ENCODE peak calls at places on chromosomes 13 and 19, in ten cellular contexts. One of them, this sample, is unnamed.

GRCh38 chr13:66635526-66635925 is 594.6 kb downstream of the PCDH9 start:
- DNase-seq in neural crest cell: no peak
- DNase-seq in C1 segment of cervical spinal cord: no peak
- DNase-seq in stimulated activated CD8-positive, alpha-beta memory T cell treated with anti-CD3 and anti-CD28 coated beads, Interleukin-15, amount 100 ng/mL, for 4 hours: no peak
- DNase-seq in CD8-positive, alpha-beta memory T cell: no peak
- DNase-seq in stimulated activated naive B cell treated with anti-CD40 and anti-IgM and Interleukin-4, amounts not matched to agents 10 μg/mL and 1 μg/mL and 100 μg/mL, for 72 hours: no peak
- DNase-seq in DMS53: no peak
- DNase-seq in activated naive CD4-positive, alpha-beta T cell treated with anti-CD3 and anti-CD28 coated beads for 36 hours: no peak
- DNase-seq in stimulated activated naive CD8-positive, alpha-beta T cell treated with anti-CD3 and anti-CD28 coated beads, Interleukin-15, Interleukin-2, amounts not matched to agents 100 U/mL and 50 U/mL, for 24 hours: no peak
- DNase-seq in T-helper 17 cell: no peak
- DNase-seq in this sample: no peak

GRCh38 chr19:1608414-1609391 is 3.4 kb upstream of the UQCR11 start:
- DNase-seq in stimulated activated naive CD8-positive, alpha-beta T cell treated with anti-CD3 and anti-CD28 coated beads, Interleukin-15, Interleukin-2, amounts not matched to agents 100 U/mL and 50 U/mL, for 24 hours: no peak
- DNase-seq in neural crest cell: no peak
- DNase-seq in C1 segment of cervical spinal cord: no peak
- DNase-seq in activated naive CD4-positive, alpha-beta T cell treated with anti-CD3 and anti-CD28 coated beads for 36 hours: peak; percentile 39
- DNase-seq in T-helper 17 cell: no peak
- DNase-seq in CD8-positive, alpha-beta memory T cell: peak; percentile 60
- DNase-seq in stimulated activated CD8-positive, alpha-beta memory T cell treated with anti-CD3 and anti-CD28 coated beads, Interleukin-15, amount 100 ng/mL, for 4 hours: no peak
- DNase-seq in stimulated activated naive B cell treated with anti-CD40 and anti-IgM and Interleukin-4, amounts not matched to agents 10 μg/mL and 1 μg/mL and 100 μg/mL, for 72 hours: no peak
- DNase-seq in DMS53: peak; percentile 34
- DNase-seq in this sample: no peak

GRCh38 chr13:42219870-42220269 is 52.1 kb upstream of the AKAP11 start:
- DNase-seq in stimulated activated CD8-positive, alpha-beta memory T cell treated with anti-CD3 and anti-CD28 coated beads, Interleukin-15, amount 100 ng/mL, for 4 hours: no peak
- DNase-seq in stimulated activated naive B cell treated with anti-CD40 and anti-IgM and Interleukin-4, amounts not matched to agents 10 μg/mL and 1 μg/mL and 100 μg/mL, for 72 hours: no peak
- DNase-seq in stimulated activated naive CD8-positive, alpha-beta T cell treated with anti-CD3 and anti-CD28 coated beads, Interleukin-15, Interleukin-2, amounts not matched to agents 100 U/mL and 50 U/mL, for 24 hours: no peak
- DNase-seq in neural crest cell: no peak
- DNase-seq in C1 segment of cervical spinal cord: no peak
- DNase-seq in activated naive CD4-positive, alpha-beta T cell treated with anti-CD3 and anti-CD28 coated beads for 36 hours: no peak
- DNase-seq in CD8-positive, alpha-beta memory T cell: no peak
- DNase-seq in T-helper 17 cell: no peak
- DNase-seq in DMS53: no peak
- DNase-seq in this sample: no peak

GRCh38 chr19:11745871-11746270 is 7.1 kb upstream of the ZNF823 start:
- DNase-seq in T-helper 17 cell: no peak
- DNase-seq in stimulated activated naive CD8-positive, alpha-beta T cell treated with anti-CD3 and anti-CD28 coated beads, Interleukin-15, Interleukin-2, amounts not matched to agents 100 U/mL and 50 U/mL, for 24 hours: no peak
- DNase-seq in activated naive CD4-positive, alpha-beta T cell treated with anti-CD3 and anti-CD28 coated beads for 36 hours: no peak
- DNase-seq in DMS53: peak; percentile 26
- DNase-seq in neural crest cell: no peak
- DNase-seq in C1 segment of cervical spinal cord: no peak
- DNase-seq in stimulated activated CD8-positive, alpha-beta memory T cell treated with anti-CD3 and anti-CD28 coated beads, Interleukin-15, amount 100 ng/mL, for 4 hours: no peak
- DNase-seq in stimulated activated naive B cell treated with anti-CD40 and anti-IgM and Interleukin-4, amounts not matched to agents 10 μg/mL and 1 μg/mL and 100 μg/mL, for 72 hours: no peak
- DNase-seq in CD8-positive, alpha-beta memory T cell: no peak
- DNase-seq in this sample: no peak

GRCh38 chr13:50410921-50411712 is 395.9 kb downstream of the KCNRG start:
- DNase-seq in T-helper 17 cell: no peak
- DNase-seq in neural crest cell: no peak
- DNase-seq in DMS53: no peak
- DNase-seq in stimulated activated CD8-positive, alpha-beta memory T cell treated with anti-CD3 and anti-CD28 coated beads, Interleukin-15, amount 100 ng/mL, for 4 hours: no peak
- DNase-seq in stimulated activated naive B cell treated with anti-CD40 and anti-IgM and Interleukin-4, amounts not matched to agents 10 μg/mL and 1 μg/mL and 100 μg/mL, for 72 hours: no peak
- DNase-seq in stimulated activated naive CD8-positive, alpha-beta T cell treated with anti-CD3 and anti-CD28 coated beads, Interleukin-15, Interleukin-2, amounts not matched to agents 100 U/mL and 50 U/mL, for 24 hours: peak; percentile 30
- DNase-seq in C1 segment of cervical spinal cord: no peak
- DNase-seq in CD8-positive, alpha-beta memory T cell: no peak
- DNase-seq in activated naive CD4-positive, alpha-beta T cell treated with anti-CD3 and anti-CD28 coated beads for 36 hours: peak; percentile 19
- DNase-seq in this sample: no peak

GRCh38 chr19:14434543-14435319 is 1.6 kb downstream of the PKN1 start:
- DNase-seq in C1 segment of cervical spinal cord: peak; percentile 32
- DNase-seq in stimulated activated naive CD8-positive, alpha-beta T cell treated with anti-CD3 and anti-CD28 coated beads, Interleukin-15, Interleukin-2, amounts not matched to agents 100 U/mL and 50 U/mL, for 24 hours: peak; percentile 62
- DNase-seq in activated naive CD4-positive, alpha-beta T cell treated with anti-CD3 and anti-CD28 coated beads for 36 hours: peak; percentile 78
- DNase-seq in stimulated activated naive B cell treated with anti-CD40 and anti-IgM and Interleukin-4, amounts not matched to agents 10 μg/mL and 1 μg/mL and 100 μg/mL, for 72 hours: peak; percentile 23
- DNase-seq in neural crest cell: no peak
- DNase-seq in DMS53: peak; percentile 20
- DNase-seq in T-helper 17 cell: no peak
- DNase-seq in CD8-positive, alpha-beta memory T cell: peak; percentile 62
- DNase-seq in stimulated activated CD8-positive, alpha-beta memory T cell treated with anti-CD3 and anti-CD28 coated beads, Interleukin-15, amount 100 ng/mL, for 4 hours: no peak
- DNase-seq in this sample: no peak

GRCh38 chr13:113114511-113115362 is 7.9 kb upstream of the F10 start:
- DNase-seq in C1 segment of cervical spinal cord: no peak
- DNase-seq in DMS53: no peak
- DNase-seq in stimulated activated naive CD8-positive, alpha-beta T cell treated with anti-CD3 and anti-CD28 coated beads, Interleukin-15, Interleukin-2, amounts not matched to agents 100 U/mL and 50 U/mL, for 24 hours: no peak
- DNase-seq in CD8-positive, alpha-beta memory T cell: no peak
- DNase-seq in T-helper 17 cell: no peak
- DNase-seq in stimulated activated naive B cell treated with anti-CD40 and anti-IgM and Interleukin-4, amounts not matched to agents 10 μg/mL and 1 μg/mL and 100 μg/mL, for 72 hours: no peak
- DNase-seq in activated naive CD4-positive, alpha-beta T cell treated with anti-CD3 and anti-CD28 coated beads for 36 hours: no peak
- DNase-seq in neural crest cell: no peak
- DNase-seq in stimulated activated CD8-positive, alpha-beta memory T cell treated with anti-CD3 and anti-CD28 coated beads, Interleukin-15, amount 100 ng/mL, for 4 hours: no peak
- DNase-seq in this sample: no peak

GRCh38 chr13:75362026-75362425 is 119.9 kb downstream of the TBC1D4 start:
- DNase-seq in stimulated activated naive B cell treated with anti-CD40 and anti-IgM and Interleukin-4, amounts not matched to agents 10 μg/mL and 1 μg/mL and 100 μg/mL, for 72 hours: no peak
- DNase-seq in stimulated activated CD8-positive, alpha-beta memory T cell treated with anti-CD3 and anti-CD28 coated beads, Interleukin-15, amount 100 ng/mL, for 4 hours: no peak
- DNase-seq in neural crest cell: no peak
- DNase-seq in CD8-positive, alpha-beta memory T cell: no peak
- DNase-seq in stimulated activated naive CD8-positive, alpha-beta T cell treated with anti-CD3 and anti-CD28 coated beads, Interleukin-15, Interleukin-2, amounts not matched to agents 100 U/mL and 50 U/mL, for 24 hours: no peak
- DNase-seq in activated naive CD4-positive, alpha-beta T cell treated with anti-CD3 and anti-CD28 coated beads for 36 hours: no peak
- DNase-seq in DMS53: no peak
- DNase-seq in T-helper 17 cell: no peak
- DNase-seq in C1 segment of cervical spinal cord: no peak
- DNase-seq in this sample: no peak

GRCh38 chr19:31064486-31064885 is 284.8 kb downstream of the TSHZ3 start:
- DNase-seq in neural crest cell: no peak
- DNase-seq in C1 segment of cervical spinal cord: no peak
- DNase-seq in activated naive CD4-positive, alpha-beta T cell treated with anti-CD3 and anti-CD28 coated beads for 36 hours: no peak
- DNase-seq in stimulated activated CD8-positive, alpha-beta memory T cell treated with anti-CD3 and anti-CD28 coated beads, Interleukin-15, amount 100 ng/mL, for 4 hours: no peak
- DNase-seq in stimulated activated naive CD8-positive, alpha-beta T cell treated with anti-CD3 and anti-CD28 coated beads, Interleukin-15, Interleukin-2, amounts not matched to agents 100 U/mL and 50 U/mL, for 24 hours: no peak
- DNase-seq in T-helper 17 cell: no peak
- DNase-seq in stimulated activated naive B cell treated with anti-CD40 and anti-IgM and Interleukin-4, amounts not matched to agents 10 μg/mL and 1 μg/mL and 100 μg/mL, for 72 hours: no peak
- DNase-seq in DMS53: no peak
- DNase-seq in CD8-positive, alpha-beta memory T cell: no peak
- DNase-seq in this sample: no peak

GRCh38 chr13:93922063-93922462 is 557.4 kb downstream of the DCT start:
- DNase-seq in C1 segment of cervical spinal cord: no peak
- DNase-seq in CD8-positive, alpha-beta memory T cell: no peak
- DNase-seq in DMS53: no peak
- DNase-seq in stimulated activated naive CD8-positive, alpha-beta T cell treated with anti-CD3 and anti-CD28 coated beads, Interleukin-15, Interleukin-2, amounts not matched to agents 100 U/mL and 50 U/mL, for 24 hours: no peak
- DNase-seq in activated naive CD4-positive, alpha-beta T cell treated with anti-CD3 and anti-CD28 coated beads for 36 hours: no peak
- DNase-seq in stimulated activated naive B cell treated with anti-CD40 and anti-IgM and Interleukin-4, amounts not matched to agents 10 μg/mL and 1 μg/mL and 100 μg/mL, for 72 hours: no peak
- DNase-seq in T-helper 17 cell: no peak
- DNase-seq in neural crest cell: no peak
- DNase-seq in stimulated activated CD8-positive, alpha-beta memory T cell treated with anti-CD3 and anti-CD28 coated beads, Interleukin-15, amount 100 ng/mL, for 4 hours: no peak
- DNase-seq in this sample: no peak

GRCh38 chr19:50975766-50976165 is 6.4 kb upstream of the KLK6 start:
- DNase-seq in C1 segment of cervical spinal cord: no peak
- DNase-seq in stimulated activated naive B cell treated with anti-CD40 and anti-IgM and Interleukin-4, amounts not matched to agents 10 μg/mL and 1 μg/mL and 100 μg/mL, for 72 hours: no peak
- DNase-seq in CD8-positive, alpha-beta memory T cell: no peak
- DNase-seq in stimulated activated CD8-positive, alpha-beta memory T cell treated with anti-CD3 and anti-CD28 coated beads, Interleukin-15, amount 100 ng/mL, for 4 hours: no peak
- DNase-seq in T-helper 17 cell: no peak
- DNase-seq in DMS53: peak; percentile 57
- DNase-seq in stimulated activated naive CD8-positive, alpha-beta T cell treated with anti-CD3 and anti-CD28 coated beads, Interleukin-15, Interleukin-2, amounts not matched to agents 100 U/mL and 50 U/mL, for 24 hours: no peak
- DNase-seq in activated naive CD4-positive, alpha-beta T cell treated with anti-CD3 and anti-CD28 coated beads for 36 hours: no peak
- DNase-seq in neural crest cell: no peak
- DNase-seq in this sample: no peak

GRCh38 chr13:26344980-26345379 is 91.1 kb downstream of the CDK8 start:
- DNase-seq in T-helper 17 cell: no peak
- DNase-seq in stimulated activated naive B cell treated with anti-CD40 and anti-IgM and Interleukin-4, amounts not matched to agents 10 μg/mL and 1 μg/mL and 100 μg/mL, for 72 hours: no peak
- DNase-seq in CD8-positive, alpha-beta memory T cell: no peak
- DNase-seq in stimulated activated naive CD8-positive, alpha-beta T cell treated with anti-CD3 and anti-CD28 coated beads, Interleukin-15, Interleukin-2, amounts not matched to agents 100 U/mL and 50 U/mL, for 24 hours: no peak
- DNase-seq in DMS53: no peak
- DNase-seq in C1 segment of cervical spinal cord: no peak
- DNase-seq in neural crest cell: no peak
- DNase-seq in activated naive CD4-positive, alpha-beta T cell treated with anti-CD3 and anti-CD28 coated beads for 36 hours: no peak
- DNase-seq in stimulated activated CD8-positive, alpha-beta memory T cell treated with anti-CD3 and anti-CD28 coated beads, Interleukin-15, amount 100 ng/mL, for 4 hours: no peak
- DNase-seq in this sample: no peak

GRCh38 chr19:49553451-49554271 is 25.9 kb downstream of the RCN3 start:
- DNase-seq in neural crest cell: no peak
- DNase-seq in DMS53: peak; percentile 89
- DNase-seq in activated naive CD4-positive, alpha-beta T cell treated with anti-CD3 and anti-CD28 coated beads for 36 hours: peak; percentile 87
- DNase-seq in C1 segment of cervical spinal cord: no peak
- DNase-seq in stimulated activated naive B cell treated with anti-CD40 and anti-IgM and Interleukin-4, amounts not matched to agents 10 μg/mL and 1 μg/mL and 100 μg/mL, for 72 hours: no peak
- DNase-seq in stimulated activated naive CD8-positive, alpha-beta T cell treated with anti-CD3 and anti-CD28 coated beads, Interleukin-15, Interleukin-2, amounts not matched to agents 100 U/mL and 50 U/mL, for 24 hours: peak; percentile 70
- DNase-seq in stimulated activated CD8-positive, alpha-beta memory T cell treated with anti-CD3 and anti-CD28 coated beads, Interleukin-15, amount 100 ng/mL, for 4 hours: no peak
- DNase-seq in CD8-positive, alpha-beta memory T cell: peak; percentile 62
- DNase-seq in T-helper 17 cell: no peak
- DNase-seq in this sample: no peak

GRCh38 chr13:112103971-112104872 is 37.3 kb downstream of the SOX1 start:
- DNase-seq in stimulated activated naive B cell treated with anti-CD40 and anti-IgM and Interleukin-4, amounts not matched to agents 10 μg/mL and 1 μg/mL and 100 μg/mL, for 72 hours: no peak
- DNase-seq in neural crest cell: peak; percentile 55
- DNase-seq in CD8-positive, alpha-beta memory T cell: no peak
- DNase-seq in stimulated activated naive CD8-positive, alpha-beta T cell treated with anti-CD3 and anti-CD28 coated beads, Interleukin-15, Interleukin-2, amounts not matched to agents 100 U/mL and 50 U/mL, for 24 hours: no peak
- DNase-seq in activated naive CD4-positive, alpha-beta T cell treated with anti-CD3 and anti-CD28 coated beads for 36 hours: no peak
- DNase-seq in stimulated activated CD8-positive, alpha-beta memory T cell treated with anti-CD3 and anti-CD28 coated beads, Interleukin-15, amount 100 ng/mL, for 4 hours: no peak
- DNase-seq in T-helper 17 cell: no peak
- DNase-seq in DMS53: no peak
- DNase-seq in C1 segment of cervical spinal cord: no peak
- DNase-seq in this sample: no peak

GRCh38 chr19:35354898-35355297 is 3.4 kb upstream of the FFAR3 start:
- DNase-seq in CD8-positive, alpha-beta memory T cell: no peak
- DNase-seq in neural crest cell: no peak
- DNase-seq in T-helper 17 cell: no peak
- DNase-seq in DMS53: no peak
- DNase-seq in stimulated activated naive B cell treated with anti-CD40 and anti-IgM and Interleukin-4, amounts not matched to agents 10 μg/mL and 1 μg/mL and 100 μg/mL, for 72 hours: no peak
- DNase-seq in stimulated activated CD8-positive, alpha-beta memory T cell treated with anti-CD3 and anti-CD28 coated beads, Interleukin-15, amount 100 ng/mL, for 4 hours: no peak
- DNase-seq in stimulated activated naive CD8-positive, alpha-beta T cell treated with anti-CD3 and anti-CD28 coated beads, Interleukin-15, Interleukin-2, amounts not matched to agents 100 U/mL and 50 U/mL, for 24 hours: no peak
- DNase-seq in activated naive CD4-positive, alpha-beta T cell treated with anti-CD3 and anti-CD28 coated beads for 36 hours: no peak
- DNase-seq in C1 segment of cervical spinal cord: no peak
- DNase-seq in this sample: no peak

GRCh38 chr13:88926890-88927502 is 1255.8 kb downstream of the SLITRK5 start:
- DNase-seq in activated naive CD4-positive, alpha-beta T cell treated with anti-CD3 and anti-CD28 coated beads for 36 hours: no peak
- DNase-seq in stimulated activated CD8-positive, alpha-beta memory T cell treated with anti-CD3 and anti-CD28 coated beads, Interleukin-15, amount 100 ng/mL, for 4 hours: no peak
- DNase-seq in C1 segment of cervical spinal cord: no peak
- DNase-seq in stimulated activated naive B cell treated with anti-CD40 and anti-IgM and Interleukin-4, amounts not matched to agents 10 μg/mL and 1 μg/mL and 100 μg/mL, for 72 hours: no peak
- DNase-seq in stimulated activated naive CD8-positive, alpha-beta T cell treated with anti-CD3 and anti-CD28 coated beads, Interleukin-15, Interleukin-2, amounts not matched to agents 100 U/mL and 50 U/mL, for 24 hours: no peak
- DNase-seq in neural crest cell: no peak
- DNase-seq in CD8-positive, alpha-beta memory T cell: no peak
- DNase-seq in T-helper 17 cell: no peak
- DNase-seq in DMS53: no peak
- DNase-seq in this sample: no peak

GRCh38 chr19:41449079-41449864 is 6.3 kb downstream of the ERICH4 start:
- DNase-seq in T-helper 17 cell: peak; percentile 57
- DNase-seq in neural crest cell: peak; percentile 90
- DNase-seq in stimulated activated CD8-positive, alpha-beta memory T cell treated with anti-CD3 and anti-CD28 coated beads, Interleukin-15, amount 100 ng/mL, for 4 hours: peak; percentile 39
- DNase-seq in stimulated activated naive B cell treated with anti-CD40 and anti-IgM and Interleukin-4, amounts not matched to agents 10 μg/mL and 1 μg/mL and 100 μg/mL, for 72 hours: peak; percentile 71
- DNase-seq in CD8-positive, alpha-beta memory T cell: peak; percentile 76
- DNase-seq in stimulated activated naive CD8-positive, alpha-beta T cell treated with anti-CD3 and anti-CD28 coated beads, Interleukin-15, Interleukin-2, amounts not matched to agents 100 U/mL and 50 U/mL, for 24 hours: peak; percentile 82
- DNase-seq in DMS53: peak; percentile 84
- DNase-seq in activated naive CD4-positive, alpha-beta T cell treated with anti-CD3 and anti-CD28 coated beads for 36 hours: peak; percentile 84
- DNase-seq in C1 segment of cervical spinal cord: peak; percentile 56
- DNase-seq in this sample: peak; percentile 28

GRCh38 chr19:2305974-2306806 is 1.8 kb downstream of the LINGO3 start:
- DNase-seq in T-helper 17 cell: no peak
- DNase-seq in C1 segment of cervical spinal cord: no peak
- DNase-seq in stimulated activated naive CD8-positive, alpha-beta T cell treated with anti-CD3 and anti-CD28 coated beads, Interleukin-15, Interleukin-2, amounts not matched to agents 100 U/mL and 50 U/mL, for 24 hours: no peak
- DNase-seq in stimulated activated naive B cell treated with anti-CD40 and anti-IgM and Interleukin-4, amounts not matched to agents 10 μg/mL and 1 μg/mL and 100 μg/mL, for 72 hours: no peak
- DNase-seq in neural crest cell: no peak
- DNase-seq in activated naive CD4-positive, alpha-beta T cell treated with anti-CD3 and anti-CD28 coated beads for 36 hours: no peak
- DNase-seq in DMS53: no peak
- DNase-seq in CD8-positive, alpha-beta memory T cell: no peak
- DNase-seq in stimulated activated CD8-positive, alpha-beta memory T cell treated with anti-CD3 and anti-CD28 coated beads, Interleukin-15, amount 100 ng/mL, for 4 hours: no peak
- DNase-seq in this sample: no peak

GRCh38 chr19:2428027-2428690 is 773 bp upstream of the TIMM13 start:
- DNase-seq in stimulated activated CD8-positive, alpha-beta memory T cell treated with anti-CD3 and anti-CD28 coated beads, Interleukin-15, amount 100 ng/mL, for 4 hours: no peak
- DNase-seq in neural crest cell: no peak
- DNase-seq in activated naive CD4-positive, alpha-beta T cell treated with anti-CD3 and anti-CD28 coated beads for 36 hours: no peak
- DNase-seq in T-helper 17 cell: no peak
- DNase-seq in C1 segment of cervical spinal cord: no peak
- DNase-seq in stimulated activated naive B cell treated with anti-CD40 and anti-IgM and Interleukin-4, amounts not matched to agents 10 μg/mL and 1 μg/mL and 100 μg/mL, for 72 hours: no peak
- DNase-seq in CD8-positive, alpha-beta memory T cell: no peak
- DNase-seq in stimulated activated naive CD8-positive, alpha-beta T cell treated with anti-CD3 and anti-CD28 coated beads, Interleukin-15, Interleukin-2, amounts not matched to agents 100 U/mL and 50 U/mL, for 24 hours: no peak
- DNase-seq in DMS53: peak; percentile 84
- DNase-seq in this sample: no peak

GRCh38 chr13:99665716-99666115 is 164.4 kb downstream of the TM9SF2 start:
- DNase-seq in neural crest cell: no peak
- DNase-seq in C1 segment of cervical spinal cord: no peak
- DNase-seq in stimulated activated naive CD8-positive, alpha-beta T cell treated with anti-CD3 and anti-CD28 coated beads, Interleukin-15, Interleukin-2, amounts not matched to agents 100 U/mL and 50 U/mL, for 24 hours: no peak
- DNase-seq in DMS53: no peak
- DNase-seq in stimulated activated naive B cell treated with anti-CD40 and anti-IgM and Interleukin-4, amounts not matched to agents 10 μg/mL and 1 μg/mL and 100 μg/mL, for 72 hours: no peak
- DNase-seq in activated naive CD4-positive, alpha-beta T cell treated with anti-CD3 and anti-CD28 coated beads for 36 hours: no peak
- DNase-seq in stimulated activated CD8-positive, alpha-beta memory T cell treated with anti-CD3 and anti-CD28 coated beads, Interleukin-15, amount 100 ng/mL, for 4 hours: no peak
- DNase-seq in CD8-positive, alpha-beta memory T cell: no peak
- DNase-seq in T-helper 17 cell: no peak
- DNase-seq in this sample: no peak

This sample was measured in activated gamma-delta T cell.